ENCODE peak calls at places on chromosomes 4 and X, in seven cellular contexts. R is lung, B is GM23338, F is body of pancreas, H is IMR-90, E is cardiac fibroblast, T is fibroblast of pulmonary artery. K is an unnamed sample.

GRCh38 chrX:72714471-72714916 is 388 bp upstream of the PHKA1 start:
- DNase-seq in B (peak), T (peak), H (peak), E (peak), R (peak), F (peak), K (peak)

GRCh38 chr4:148056879-148057278 is 325.0 kb downstream of the ARHGAP10 start:
- DNase-seq in R (peak), E (peak), H (peak), B (peak), T (peak), F (peak), K (peak)

GRCh38 chrX:8018916-8019315 is 91.7 kb upstream of the PNPLA4 start:
- DNase-seq in T (no peak), F (no peak), E (no peak), R (no peak), H (no peak), B (no peak), K (no peak)

GRCh38 chr4:581753-582361 is 5.8 kb upstream of the TMEM271 start:
- DNase-seq in B (no peak), R (no peak), T (no peak), E (no peak), F (no peak), H (no peak), K (no peak)

GRCh38 chrX:155535866-155536265 is 76.9 kb downstream of the TMLHE start:
- DNase-seq in E (no peak), T (no peak), B (no peak), H (peak), F (no peak), R (no peak), K (no peak)

GRCh38 chr4:1290165-1290977 is 680 bp downstream of the MAEA start:
- DNase-seq in B (no peak), T (no peak), F (peak), E (no peak), R (no peak), H (peak), K (no peak)

GRCh38 chr4:154569028-154569427 is 6.2 kb downstream of the FGB start:
- DNase-seq in B (no peak), E (no peak), F (no peak), T (no peak), H (no peak), R (no peak), K (no peak)

GRCh38 chr4:165385124-165385523 is 6.3 kb downstream of the CPE start:
- DNase-seq in T (no peak), E (no peak), R (no peak), B (no peak), F (no peak), H (no peak), K (no peak)

GRCh38 chr4:180363817-180364216 is 1879.4 kb upstream of the TENM3 start:
- DNase-seq in R (no peak), H (no peak), E (no peak), F (no peak), T (no peak), B (peak), K (no peak)

GRCh38 chr4:47427936-47428335 is 35.6 kb downstream of the COMMD8 start:
- DNase-seq in R (no peak), E (peak), B (no peak), T (peak), F (no peak), H (no peak), K (no peak)

GRCh38 chr4:149781150-149781549 is 34.5 kb downstream of the IQCM start:
- DNase-seq in H (peak), E (peak), T (peak), R (no peak), F (no peak), B (no peak), K (peak)

GRCh38 chr4:155787113-155787710 is 28.4 kb downstream of the GUCY1B1 start:
- DNase-seq in B (peak), F (peak), H (peak), T (peak), R (no peak), E (peak), K (peak)

GRCh38 chr4:183409956-183410355 is 34.5 kb upstream of the CDKN2AIP start:
- DNase-seq in B (no peak), E (no peak), R (no peak), F (no peak), T (no peak), H (no peak), K (no peak)

GRCh38 chr4:173448919-173449641 is 50.2 kb upstream of the SCRG1 start:
- DNase-seq in B (no peak), F (no peak), R (no peak), H (peak), T (no peak), E (no peak), K (no peak)

GRCh38 chr4:150493846-150494245 is 88.1 kb upstream of the MAB21L2 start:
- DNase-seq in F (no peak), B (no peak), R (no peak), T (peak), H (no peak), E (peak), K (no peak)

GRCh38 chr4:186617921-186618320 is 62.6 kb upstream of the MTNR1A start:
- DNase-seq in B (no peak), F (no peak), H (peak), T (no peak), R (no peak), E (no peak), K (no peak)

GRCh38 chr4:36269533-36269932 is 11.9 kb upstream of the DTHD1 start:
- DNase-seq in B (no peak), T (no peak), R (no peak), H (no peak), F (no peak), E (no peak), K (no peak)

GRCh38 chr4:85715996-85716737 is 241.2 kb downstream of the ARHGAP24 start:
- DNase-seq in R (no peak), H (no peak), T (no peak), E (peak), B (no peak), F (no peak), K (no peak)

GRCh38 chr4:92996533-92996932 is 692.8 kb downstream of the GRID2 start:
- DNase-seq in F (no peak), T (no peak), R (no peak), E (no peak), B (no peak), H (no peak), K (no peak)

GRCh38 chrX:108361316-108361715 is 76.9 kb downstream of the COL4A6 start:
- DNase-seq in B (no peak), T (peak), R (no peak), H (peak), E (peak), F (no peak), K (peak)

GRCh38 chr4:183240581-183241321 is 79.3 kb downstream of the CLDN22 start:
- DNase-seq in H (no peak), F (peak), R (no peak), B (peak), E (no peak), T (no peak), K (no peak)

DNA sequence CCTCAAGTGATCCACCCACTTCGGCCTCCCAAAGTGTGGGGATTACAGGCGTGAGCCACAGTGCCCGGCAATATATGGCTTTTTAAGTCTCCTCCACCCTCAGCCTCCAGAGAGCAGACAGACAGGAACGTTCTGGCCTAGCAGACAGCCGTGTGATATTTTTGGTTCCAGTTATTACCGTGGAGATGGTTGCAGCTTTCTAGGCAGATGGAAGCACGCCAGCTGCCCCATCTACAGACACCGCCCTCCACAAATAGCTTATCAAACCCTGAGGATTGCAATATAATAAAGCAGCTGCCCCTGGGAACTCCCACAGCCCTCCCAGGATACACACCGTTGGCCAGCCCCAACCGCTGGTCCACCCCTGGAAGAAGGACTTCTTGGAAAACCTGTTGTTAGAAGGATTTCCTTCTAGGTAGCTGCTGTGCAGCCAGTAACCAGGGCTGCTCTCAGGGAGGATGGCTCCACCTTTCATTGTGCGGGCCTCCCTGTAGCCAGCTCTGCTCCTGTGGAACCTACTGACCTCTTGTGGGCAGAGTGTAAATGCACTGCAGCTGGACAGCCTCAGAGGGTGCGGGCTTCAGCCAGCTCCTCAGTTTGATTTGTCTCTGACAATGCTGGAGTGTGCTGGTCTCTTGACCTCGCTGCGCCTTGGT is 44.0 kb downstream of the SLC25A5 start:
- DNase-seq in R (peak), E (peak), F (peak), T (peak), B (peak), H (peak), K (peak)
- TF ChIP-seq CTCF in R (peak), E (peak), F (peak), T (peak), B (peak), H (peak), K (peak)

GRCh38 chr4:139664442-139664841 is 1.2 kb upstream of the MGST2 start:
- DNase-seq in F (no peak), B (no peak), R (no peak), T (no peak), H (no peak), E (no peak), K (no peak)

GRCh38 chr4:139666735-139667266 is 1.2 kb downstream of the MGST2 start:
- DNase-seq in H (peak), F (peak), R (peak), T (peak), E (peak), B (peak), K (peak)

GRCh38 chr4:139663561-139664138 is 2.0 kb upstream of the MGST2 start:
- DNase-seq in T (peak), H (no peak), E (peak), R (no peak), F (no peak), B (no peak), K (no peak)

GRCh38 chr4:139665690-139666529 is at the start of gene MGST2:
- DNase-seq in R (peak), F (peak), H (peak), E (peak), B (peak), T (peak), K (peak)

DNA sequence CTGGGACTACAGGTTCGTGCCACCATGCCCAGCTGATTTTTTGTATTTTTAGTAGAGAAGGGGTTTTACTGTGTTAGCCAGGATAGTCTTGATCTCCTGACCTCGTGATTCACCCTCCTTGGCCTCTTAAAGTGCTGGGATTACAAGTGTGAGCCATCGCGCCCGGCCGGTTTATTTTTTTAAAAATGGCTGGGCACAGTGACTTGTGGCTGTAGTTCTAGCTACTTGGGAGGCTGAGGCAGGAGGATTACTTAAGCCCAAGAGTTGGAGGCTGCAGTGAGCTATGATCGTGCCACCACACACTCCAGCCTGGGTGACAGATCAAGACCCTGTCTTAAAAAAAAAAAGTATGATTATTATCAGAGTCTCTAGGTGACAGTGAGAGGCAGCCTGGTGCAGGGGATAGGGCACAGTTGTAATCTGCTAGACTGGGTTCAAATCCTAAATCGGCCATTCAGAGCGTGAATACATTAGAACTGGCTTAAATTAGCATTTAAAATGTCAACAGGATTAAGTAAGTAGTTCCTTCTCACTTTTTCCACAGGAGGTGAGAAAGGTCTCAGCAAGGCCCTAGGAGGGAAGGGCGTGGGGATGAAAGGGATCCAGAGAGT is 435 bp upstream of the MGST2 start:
- DNase-seq in T (no peak), H (no peak), F (no peak), B (no peak), E (no peak), R (no peak), K (no peak)
- H3K4me3 ChIP-seq in T (peak), H (peak), F (no peak), B (peak), E (peak), R (peak), K (peak)

DNA sequence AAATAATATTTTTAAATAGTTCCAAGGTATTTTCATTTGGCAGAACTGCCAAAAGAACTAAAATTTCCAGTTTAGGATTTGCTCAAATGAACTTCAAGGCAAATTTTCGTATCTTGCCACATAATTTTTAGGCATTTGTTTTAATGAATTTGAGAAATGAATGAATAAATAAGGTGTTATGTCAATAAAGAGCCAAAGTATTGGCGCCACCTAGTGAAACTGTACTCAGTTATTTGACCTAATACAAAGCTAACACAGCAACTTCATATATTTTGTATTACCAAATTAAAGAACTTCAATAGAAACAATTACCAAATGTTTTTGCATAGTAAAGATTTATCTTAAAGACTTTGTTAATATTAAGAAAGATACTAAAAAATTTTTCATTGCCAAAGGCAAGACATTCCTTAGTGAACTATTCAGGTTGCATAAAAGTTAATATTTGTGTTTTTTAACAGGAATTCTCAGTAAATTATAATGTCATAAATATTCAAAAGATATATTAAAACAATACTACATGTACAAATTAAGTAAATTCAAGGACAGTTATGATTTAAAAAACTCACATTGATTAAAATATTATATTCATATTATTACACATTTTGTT is 50.3 kb downstream of the STPG2 start:
- DNase-seq in H (peak), F (no peak), E (peak), B (peak), R (no peak), T (peak), K (peak)
- TF ChIP-seq CTCF in H (peak), F (no peak), E (peak), B (peak), R (no peak), T (peak), K (peak)

GRCh38 chrX:154530286-154530685 is 14.3 kb upstream of the FAM3A start:
- DNase-seq in T (no peak), E (no peak), F (no peak), H (no peak), B (peak), R (no peak), K (no peak)

GRCh38 chrX:154529206-154529612 is 13.2 kb upstream of the FAM3A start:
- DNase-seq in T (peak), R (no peak), H (peak), E (peak), F (no peak), B (no peak), K (no peak)

GRCh38 chrX:154525606-154526490 is 9.8 kb upstream of the FAM3A start:
- DNase-seq in H (no peak), R (no peak), F (no peak), B (no peak), E (no peak), T (no peak), K (no peak)

GRCh38 chrX:154531626-154532025 is 15.0 kb downstream of the G6PD start:
- DNase-seq in B (no peak), F (no peak), H (peak), E (peak), T (peak), R (no peak), K (peak)

GRCh38 chrX:154526901-154527675 is 11.1 kb upstream of the FAM3A start:
- DNase-seq in T (peak), F (peak), E (peak), R (peak), H (peak), B (peak), K (peak)
- H3K4me3 ChIP-seq in T (peak), F (no peak), E (peak), R (no peak), H (no peak), B (peak), K (peak)